ENCODE peak calls at places on chromosomes 7 and 10, in nine cellular contexts. One of them, this sample, is unnamed.

GRCh38 chr10:74825033-74825370 is 1.4 kb upstream of the KAT6B start:
- DNase-seq in transverse colon: peak
- DNase-seq in HCT116: no peak
- DNase-seq in foreskin keratinocyte: no peak
- DNase-seq in fibroblast of mammary gland: no peak
- DNase-seq in chondrocyte: no peak
- DNase-seq in progenitor cell of endocrine pancreas: peak
- DNase-seq in AG04450: no peak
- DNase-seq in mammary epithelial cell: no peak
- DNase-seq in this sample: no peak

GRCh38 chr10:110208614-110209398 is 1.4 kb downstream of the MXI1 start:
- DNase-seq in transverse colon: peak
- DNase-seq in HCT116: no peak
- DNase-seq in foreskin keratinocyte: no peak
- DNase-seq in fibroblast of mammary gland: peak
- DNase-seq in chondrocyte: no peak
- DNase-seq in progenitor cell of endocrine pancreas: no peak
- DNase-seq in AG04450: no peak
- DNase-seq in mammary epithelial cell: peak
- DNase-seq in this sample: peak

GRCh38 chr10:72567884-72568283 is 58.0 kb downstream of the MICU1 start:
- DNase-seq in transverse colon: no peak
- DNase-seq in HCT116: peak
- DNase-seq in foreskin keratinocyte: no peak
- DNase-seq in fibroblast of mammary gland: peak
- DNase-seq in chondrocyte: no peak
- DNase-seq in progenitor cell of endocrine pancreas: no peak
- DNase-seq in AG04450: no peak
- DNase-seq in mammary epithelial cell: no peak
- DNase-seq in this sample: peak

GRCh38 chr7:42972703-42973500 is 40.7 kb downstream of the MRPL32 start:
- DNase-seq in transverse colon: peak
- DNase-seq in HCT116: no peak
- DNase-seq in foreskin keratinocyte: no peak
- DNase-seq in fibroblast of mammary gland: peak
- DNase-seq in chondrocyte: no peak
- DNase-seq in progenitor cell of endocrine pancreas: no peak
- DNase-seq in AG04450: peak
- DNase-seq in mammary epithelial cell: no peak
- DNase-seq in this sample: peak

GRCh38 chr10:58400609-58401008 is 15.4 kb downstream of the TFAM start:
- DNase-seq in transverse colon: no peak
- DNase-seq in HCT116: no peak
- DNase-seq in foreskin keratinocyte: no peak
- DNase-seq in fibroblast of mammary gland: peak
- DNase-seq in chondrocyte: no peak
- DNase-seq in progenitor cell of endocrine pancreas: no peak
- DNase-seq in AG04450: no peak
- DNase-seq in mammary epithelial cell: no peak
- DNase-seq in this sample: peak

GRCh38 chr10:47438857-47439474 is 44.9 kb downstream of the ANXA8 start:
- DNase-seq in transverse colon: peak
- DNase-seq in HCT116: peak
- DNase-seq in foreskin keratinocyte: peak
- DNase-seq in fibroblast of mammary gland: peak
- DNase-seq in chondrocyte: peak
- DNase-seq in progenitor cell of endocrine pancreas: no peak
- DNase-seq in AG04450: peak
- DNase-seq in mammary epithelial cell: peak
- DNase-seq in this sample: peak

GRCh38 chr10:26391701-26392695 is 46.1 kb upstream of the APBB1IP start:
- DNase-seq in transverse colon: no peak
- DNase-seq in HCT116: no peak
- DNase-seq in foreskin keratinocyte: no peak
- DNase-seq in fibroblast of mammary gland: no peak
- DNase-seq in chondrocyte: peak
- DNase-seq in progenitor cell of endocrine pancreas: peak
- DNase-seq in AG04450: no peak
- DNase-seq in mammary epithelial cell: no peak
- DNase-seq in this sample: no peak

GRCh38 chr10:97709746-97710078 is 3.8 kb upstream of the MARVELD1 start:
- DNase-seq in transverse colon: no peak
- DNase-seq in HCT116: no peak
- DNase-seq in foreskin keratinocyte: no peak
- DNase-seq in fibroblast of mammary gland: no peak
- DNase-seq in chondrocyte: no peak
- DNase-seq in progenitor cell of endocrine pancreas: no peak
- DNase-seq in AG04450: no peak
- DNase-seq in mammary epithelial cell: no peak
- DNase-seq in this sample: no peak

GRCh38 chr7:24851791-24852190 is 94.5 kb upstream of the GSDME start:
- DNase-seq in transverse colon: no peak
- DNase-seq in HCT116: no peak
- DNase-seq in foreskin keratinocyte: no peak
- DNase-seq in fibroblast of mammary gland: peak
- DNase-seq in chondrocyte: no peak
- DNase-seq in progenitor cell of endocrine pancreas: no peak
- DNase-seq in AG04450: peak
- DNase-seq in mammary epithelial cell: peak
- DNase-seq in this sample: peak

GRCh38 chr10:129244298-129244697 is 222.7 kb upstream of the MGMT start:
- DNase-seq in transverse colon: no peak
- DNase-seq in HCT116: no peak
- DNase-seq in foreskin keratinocyte: no peak
- DNase-seq in fibroblast of mammary gland: no peak
- DNase-seq in chondrocyte: no peak
- DNase-seq in progenitor cell of endocrine pancreas: no peak
- DNase-seq in AG04450: no peak
- DNase-seq in mammary epithelial cell: no peak
- DNase-seq in this sample: no peak

GRCh38 chr7:84678841-84679240 is 484.3 kb upstream of the SEMA3A start:
- DNase-seq in transverse colon: no peak
- DNase-seq in HCT116: no peak
- DNase-seq in foreskin keratinocyte: no peak
- DNase-seq in fibroblast of mammary gland: no peak
- DNase-seq in chondrocyte: no peak
- DNase-seq in progenitor cell of endocrine pancreas: no peak
- DNase-seq in AG04450: no peak
- DNase-seq in mammary epithelial cell: no peak
- DNase-seq in this sample: no peak

GRCh38 chr7:84674236-84674913 is 479.8 kb upstream of the SEMA3A start:
- DNase-seq in transverse colon: no peak
- DNase-seq in HCT116: no peak
- DNase-seq in foreskin keratinocyte: no peak
- DNase-seq in fibroblast of mammary gland: peak
- DNase-seq in chondrocyte: no peak
- DNase-seq in progenitor cell of endocrine pancreas: no peak
- DNase-seq in AG04450: no peak
- DNase-seq in mammary epithelial cell: peak
- DNase-seq in this sample: peak

GRCh38 chr7:84677386-84677785 is 482.8 kb upstream of the SEMA3A start:
- DNase-seq in transverse colon: no peak
- DNase-seq in HCT116: no peak
- DNase-seq in foreskin keratinocyte: no peak
- DNase-seq in fibroblast of mammary gland: peak
- DNase-seq in chondrocyte: no peak
- DNase-seq in progenitor cell of endocrine pancreas: no peak
- DNase-seq in AG04450: no peak
- DNase-seq in mammary epithelial cell: peak
- DNase-seq in this sample: peak

GRCh38 chr7:84675633-84676034 is 481.0 kb upstream of the SEMA3A start:
- DNase-seq in transverse colon: no peak
- DNase-seq in HCT116: no peak
- DNase-seq in foreskin keratinocyte: peak
- DNase-seq in fibroblast of mammary gland: no peak
- DNase-seq in chondrocyte: no peak
- DNase-seq in progenitor cell of endocrine pancreas: no peak
- DNase-seq in AG04450: no peak
- DNase-seq in mammary epithelial cell: peak
- DNase-seq in this sample: no peak
- TF ChIP-seq CTCF in transverse colon: no peak
- TF ChIP-seq CTCF in HCT116: no peak
- TF ChIP-seq CTCF in foreskin keratinocyte: peak
- TF ChIP-seq CTCF in fibroblast of mammary gland: no peak
- TF ChIP-seq CTCF in chondrocyte: no peak
- TF ChIP-seq CTCF in progenitor cell of endocrine pancreas: no peak
- TF ChIP-seq CTCF in AG04450: no peak
- TF ChIP-seq CTCF in mammary epithelial cell: no peak
- TF ChIP-seq CTCF in this sample: no peak

DNA sequence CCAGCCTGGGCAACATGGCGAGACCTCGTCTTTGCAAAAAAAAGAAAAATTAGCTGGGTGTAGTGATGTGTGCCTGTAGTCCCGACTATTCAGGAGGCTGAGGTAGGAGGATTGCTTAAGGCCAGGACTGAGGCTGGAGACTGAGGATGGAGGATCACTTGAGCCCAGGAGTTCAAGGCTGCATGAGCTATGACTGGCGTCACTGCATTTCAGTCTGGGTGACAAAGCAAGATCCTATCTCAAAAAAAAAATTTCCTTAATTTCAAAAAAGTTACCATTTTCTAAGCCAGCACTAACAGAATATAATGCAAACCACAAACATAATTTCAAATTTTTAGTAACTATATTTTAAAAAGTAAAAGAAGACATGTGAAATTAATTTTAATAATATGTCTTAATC is 13.4 kb upstream of the SRGN start:
- DNase-seq in transverse colon: no peak
- DNase-seq in HCT116: no peak
- DNase-seq in foreskin keratinocyte: no peak
- DNase-seq in fibroblast of mammary gland: no peak
- DNase-seq in chondrocyte: no peak
- DNase-seq in progenitor cell of endocrine pancreas: no peak
- DNase-seq in AG04450: no peak
- DNase-seq in mammary epithelial cell: no peak
- DNase-seq in this sample: no peak
- TF ChIP-seq CTCF in transverse colon: no peak
- TF ChIP-seq CTCF in HCT116: no peak
- TF ChIP-seq CTCF in foreskin keratinocyte: no peak
- TF ChIP-seq CTCF in fibroblast of mammary gland: no peak
- TF ChIP-seq CTCF in chondrocyte: no peak
- TF ChIP-seq CTCF in progenitor cell of endocrine pancreas: no peak
- TF ChIP-seq CTCF in AG04450: no peak
- TF ChIP-seq CTCF in mammary epithelial cell: no peak
- TF ChIP-seq CTCF in this sample: no peak

GRCh38 chr10:94225589-94225988 is 137.2 kb downstream of the NOC3L start:
- DNase-seq in transverse colon: no peak
- DNase-seq in HCT116: no peak
- DNase-seq in foreskin keratinocyte: no peak
- DNase-seq in fibroblast of mammary gland: peak
- DNase-seq in chondrocyte: no peak
- DNase-seq in progenitor cell of endocrine pancreas: no peak
- DNase-seq in AG04450: no peak
- DNase-seq in mammary epithelial cell: no peak
- DNase-seq in this sample: peak
- TF ChIP-seq CTCF in transverse colon: no peak
- TF ChIP-seq CTCF in HCT116: peak
- TF ChIP-seq CTCF in foreskin keratinocyte: peak
- TF ChIP-seq CTCF in fibroblast of mammary gland: peak
- TF ChIP-seq CTCF in chondrocyte: peak
- TF ChIP-seq CTCF in progenitor cell of endocrine pancreas: no peak
- TF ChIP-seq CTCF in AG04450: peak
- TF ChIP-seq CTCF in mammary epithelial cell: peak
- TF ChIP-seq CTCF in this sample: peak

GRCh38 chr7:36312064-36312914 is 77.4 kb upstream of the ANLN start:
- DNase-seq in transverse colon: peak
- DNase-seq in HCT116: no peak
- DNase-seq in foreskin keratinocyte: peak
- DNase-seq in fibroblast of mammary gland: no peak
- DNase-seq in chondrocyte: no peak
- DNase-seq in progenitor cell of endocrine pancreas: no peak
- DNase-seq in AG04450: no peak
- DNase-seq in mammary epithelial cell: peak
- DNase-seq in this sample: no peak
- TF ChIP-seq CTCF in transverse colon: peak
- TF ChIP-seq CTCF in HCT116: peak
- TF ChIP-seq CTCF in foreskin keratinocyte: peak
- TF ChIP-seq CTCF in fibroblast of mammary gland: no peak
- TF ChIP-seq CTCF in chondrocyte: peak
- TF ChIP-seq CTCF in progenitor cell of endocrine pancreas: peak
- TF ChIP-seq CTCF in AG04450: no peak
- TF ChIP-seq CTCF in mammary epithelial cell: no peak
- TF ChIP-seq CTCF in this sample: no peak

GRCh38 chr10:43075612-43076003 is 1.3 kb upstream of the RET start:
- DNase-seq in transverse colon: no peak
- DNase-seq in HCT116: peak
- DNase-seq in foreskin keratinocyte: no peak
- DNase-seq in fibroblast of mammary gland: no peak
- DNase-seq in chondrocyte: peak
- DNase-seq in progenitor cell of endocrine pancreas: no peak
- DNase-seq in AG04450: no peak
- DNase-seq in mammary epithelial cell: peak
- DNase-seq in this sample: peak
- TF ChIP-seq CTCF in transverse colon: no peak
- TF ChIP-seq CTCF in HCT116: peak
- TF ChIP-seq CTCF in foreskin keratinocyte: peak
- TF ChIP-seq CTCF in fibroblast of mammary gland: peak
- TF ChIP-seq CTCF in chondrocyte: peak
- TF ChIP-seq CTCF in progenitor cell of endocrine pancreas: peak
- TF ChIP-seq CTCF in AG04450: no peak
- TF ChIP-seq CTCF in mammary epithelial cell: no peak
- TF ChIP-seq CTCF in this sample: peak

GRCh38 chr7:26151953-26152781 is at the start of gene NFE2L3:
- DNase-seq in transverse colon: peak
- DNase-seq in HCT116: peak
- DNase-seq in foreskin keratinocyte: no peak
- DNase-seq in fibroblast of mammary gland: peak
- DNase-seq in chondrocyte: no peak
- DNase-seq in progenitor cell of endocrine pancreas: peak
- DNase-seq in AG04450: no peak
- DNase-seq in mammary epithelial cell: peak
- DNase-seq in this sample: peak
- TF ChIP-seq CTCF in transverse colon: no peak
- TF ChIP-seq CTCF in HCT116: no peak
- TF ChIP-seq CTCF in foreskin keratinocyte: peak
- TF ChIP-seq CTCF in fibroblast of mammary gland: no peak
- TF ChIP-seq CTCF in chondrocyte: peak
- TF ChIP-seq CTCF in progenitor cell of endocrine pancreas: peak
- TF ChIP-seq CTCF in AG04450: no peak
- TF ChIP-seq CTCF in mammary epithelial cell: no peak
- TF ChIP-seq CTCF in this sample: no peak

This sample was measured in cardiac fibroblast.